ENCODE peak calls at places on chromosomes 3 and 15, in six cellular contexts. K, Z, T, P, V and S are unnamed samples.

GRCh38 chr15:95044780-95045417 is 813.5 kb downstream of the MCTP2 start:
- DNase-seq in K (no peak), Z (no peak), T (no peak), P (no peak), V (no peak), S (no peak)

GRCh38 chr3:138296639-138297038 is 33.0 kb downstream of the NME9 start:
- DNase-seq in K (no peak), Z (no peak), T (no peak), P (no peak), V (no peak), S (no peak)

GRCh38 chr15:85019815-85020590 is 38.3 kb downstream of the PDE8A start:
- DNase-seq in K (no peak), Z (no peak), T (no peak), P (no peak), V (no peak), S (no peak)

GRCh38 chr3:149160754-149161289 is 31.4 kb downstream of the HPS3 start:
- DNase-seq in K (no peak), Z (peak), T (no peak), P (no peak), V (no peak), S (no peak)

GRCh38 chr3:172203522-172204258 is 164.3 kb downstream of the FNDC3B start:
- DNase-seq in K (no peak), Z (no peak), T (no peak), P (no peak), V (no peak), S (no peak)

GRCh38 chr3:15121936-15122335 is 23.0 kb upstream of the RBSN start:
- DNase-seq in K (no peak), Z (no peak), T (no peak), P (no peak), V (no peak), S (no peak)

GRCh38 chr15:72306211-72306785 is 13.7 kb downstream of the CELF6 start:
- DNase-seq in K (peak), Z (peak), T (no peak), P (peak), V (no peak), S (no peak)

GRCh38 chr3:142888099-142888483 is 792 bp downstream of the PCOLCE2 start:
- DNase-seq in K (peak), Z (peak), T (peak), P (no peak), V (peak), S (no peak)

GRCh38 chr3:142523921-142524566 is 54.5 kb downstream of the ATR start:
- DNase-seq in K (no peak), Z (no peak), T (no peak), P (no peak), V (no peak), S (no peak)

GRCh38 chr3:32414527-32415202 is 23.0 kb downstream of the CMTM7 start:
- DNase-seq in K (no peak), Z (peak), T (no peak), P (no peak), V (no peak), S (no peak)

GRCh38 chr3:171556574-171557145 is 96.5 kb upstream of the TNIK start:
- DNase-seq in K (no peak), Z (no peak), T (no peak), P (no peak), V (no peak), S (no peak)

GRCh38 chr3:72907851-72908620 is 20.2 kb downstream of the GXYLT2 start:
- DNase-seq in K (no peak), Z (peak), T (peak), P (no peak), V (no peak), S (no peak)

GRCh38 chr3:141773676-141774075 is 10.5 kb downstream of the GRK7 start:
- DNase-seq in K (no peak), Z (no peak), T (no peak), P (no peak), V (no peak), S (no peak)

GRCh38 chr3:43363621-43364266 is 77.4 kb downstream of the SNRK start:
- DNase-seq in K (no peak), Z (peak), T (peak), P (peak), V (no peak), S (no peak)

GRCh38 chr3:127542441-127542952 is 48.0 kb downstream of the TPRA1 start:
- DNase-seq in K (no peak), Z (no peak), T (no peak), P (no peak), V (peak), S (peak)

GRCh38 chr3:4977001-4977888 is 2.0 kb upstream of the BHLHE40 start:
- DNase-seq in K (peak), Z (peak), T (peak), P (peak), V (peak), S (peak)

GRCh38 chr3:12139111-12139511 is 19.6 kb downstream of the TIMP4 start:
- DNase-seq in K (peak), Z (peak), T (no peak), P (no peak), V (no peak), S (no peak)

GRCh38 chr3:101890716-101891115 is 41.4 kb downstream of the NFKBIZ start:
- DNase-seq in K (no peak), Z (peak), T (no peak), P (no peak), V (no peak), S (no peak)

GRCh38 chr3:16060358-16060852 is 114.1 kb upstream of the GALNT15 start:
- DNase-seq in K (peak), Z (peak), T (no peak), P (peak), V (no peak), S (no peak)

GRCh38 chr15:73741401-73741836 is 11.7 kb downstream of the INSYN1 start:
- DNase-seq in K (no peak), Z (no peak), T (no peak), P (no peak), V (no peak), S (no peak)

GRCh38 chr3:127785711-127786265 is 36.5 kb downstream of the MGLL start:
- DNase-seq in K (no peak), Z (no peak), T (no peak), P (peak), V (no peak), S (peak)

GRCh38 chr3:16332904-16333426 is 68.0 kb downstream of the OXNAD1 start:
- DNase-seq in K (no peak), Z (peak), T (no peak), P (no peak), V (no peak), S (no peak)

GRCh38 chr15:39651295-39651694 is 70.4 kb downstream of the THBS1 start:
- DNase-seq in K (no peak), Z (no peak), T (no peak), P (no peak), V (no peak), S (no peak)

DNA sequence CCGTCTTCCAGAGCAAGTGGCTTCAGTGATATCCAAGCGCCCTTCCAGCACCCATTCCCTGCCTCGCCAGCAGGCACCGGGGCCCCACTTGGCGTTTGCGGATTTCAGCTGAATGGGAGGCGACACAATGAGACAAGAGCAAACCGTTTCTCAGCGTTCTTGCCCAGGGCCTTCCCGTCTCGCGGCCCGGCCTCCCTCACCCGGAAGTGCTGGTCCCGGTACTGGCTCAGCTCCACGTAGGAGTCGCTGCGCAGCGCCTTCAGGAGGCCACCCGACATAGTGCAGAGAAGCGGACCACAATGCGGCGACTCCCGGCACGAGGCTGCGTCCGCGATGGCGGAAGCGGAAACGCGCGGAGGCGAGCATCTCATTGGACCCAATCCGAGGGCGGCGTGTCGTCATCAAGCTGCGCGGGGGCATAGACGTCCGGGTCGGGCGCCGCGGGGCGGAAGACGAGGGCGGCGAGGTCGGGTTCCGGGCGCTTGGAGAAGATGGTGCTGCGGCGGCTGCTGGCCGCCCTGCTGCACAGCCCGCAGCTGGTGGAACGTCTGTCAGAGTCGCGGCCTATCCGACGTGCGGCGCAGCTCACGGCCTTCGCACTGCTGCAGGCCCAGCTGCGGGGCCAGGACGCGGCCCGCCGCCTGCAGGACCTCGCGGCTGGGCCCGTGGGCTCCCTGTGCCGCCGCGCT is at the start of gene NCBP2:
- DNase-seq in K (peak), Z (peak), T (peak), P (peak), V (peak), S (peak)
- TF ChIP-seq CTCF in K (peak), Z (peak), T (peak), P (peak), V (peak), S (peak)

DNA sequence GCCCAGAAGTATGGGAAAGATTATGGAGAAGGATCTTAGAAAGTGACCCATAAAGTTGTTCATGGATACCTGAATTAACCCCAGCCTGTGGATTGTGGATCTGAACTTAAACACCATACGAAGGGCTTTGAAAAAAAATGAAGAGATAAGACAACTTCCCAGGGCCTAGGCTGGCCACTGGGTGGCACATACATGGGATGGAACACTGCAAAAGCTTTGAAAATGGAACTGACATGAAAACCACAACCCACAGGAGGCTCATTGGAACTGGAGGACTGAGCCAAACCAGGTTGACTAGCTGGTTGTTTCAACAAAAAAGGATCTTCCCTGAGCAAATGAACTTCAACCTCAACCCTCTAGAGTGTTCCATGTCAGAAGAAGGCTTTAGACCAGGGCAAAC is 34.5 kb downstream of the FMN1 start:
- DNase-seq in K (no peak), Z (no peak), T (no peak), P (no peak), V (no peak), S (no peak)
- TF ChIP-seq CTCF in K (no peak), Z (no peak), T (no peak), P (no peak), V (no peak), S (no peak)

GRCh38 chr3:38247366-38248035 is 18.1 kb upstream of the SLC22A13 start:
- DNase-seq in K (no peak), Z (peak), T (no peak), P (no peak), V (no peak), S (no peak)
- TF ChIP-seq CTCF in K (no peak), Z (peak), T (peak), P (no peak), V (no peak), S (peak)

GRCh38 chr15:41018534-41018933 is 65.3 kb downstream of the CHAC1 start:
- DNase-seq in K (peak), Z (peak), T (no peak), P (no peak), V (no peak), S (no peak)
- TF ChIP-seq CTCF in K (no peak), Z (peak), T (peak), P (no peak), V (peak), S (peak)

GRCh38 chr3:129230311-129231019 is 18.9 kb upstream of the COPG1 start:
- DNase-seq in K (no peak), Z (peak), T (no peak), P (no peak), V (peak), S (no peak)

GRCh38 chr3:129226374-129226773 is 23.0 kb upstream of the COPG1 start:
- DNase-seq in K (no peak), Z (peak), T (peak), P (peak), V (peak), S (peak)

GRCh38 chr3:129228891-129229585 is 20.4 kb upstream of the COPG1 start:
- DNase-seq in K (peak), Z (peak), T (peak), P (no peak), V (peak), S (no peak)

GRCh38 chr3:129224984-129225393 is 24.4 kb upstream of the COPG1 start:
- DNase-seq in K (peak), Z (peak), T (peak), P (peak), V (peak), S (peak)
- TF ChIP-seq CTCF in K (no peak), Z (no peak), T (peak), P (no peak), V (no peak), S (peak)